ENCODE peak calls at places on chromosome 1, in ten cellular contexts. Z is lower leg skin, U is neural progenitor cell, G is WTC11, I is IMR-90, H is PC-3, T is choroid plexus epithelial cell, K is heart left ventricle, Q is endothelial cell, Y is A549. P is an unnamed sample.

GRCh38 chr1:113042336-113043143 is 30.5 kb upstream of the LRIG2 start:
- DNase-seq in Z (peak), T (peak), H (peak), Q (peak), Y (peak), U (peak), K (peak), I (peak), G (peak), P (peak)

GRCh38 chr1:155893389-155894142 is 17.6 kb downstream of the RIT1 start:
- DNase-seq in T (peak), Y (peak), G (no peak), I (peak), Q (no peak), U (no peak), K (peak), Z (peak), H (peak), P (no peak)

GRCh38 chr1:205810448-205811157 is 2.4 kb downstream of the SLC41A1 start:
- DNase-seq in T (peak), U (peak), Z (no peak), Y (peak), K (no peak), I (no peak), H (peak), G (peak), Q (peak), P (no peak)

GRCh38 chr1:100955322-100955721 is 59.4 kb downstream of the SLC30A7 start:
- DNase-seq in T (peak), I (peak), K (no peak), Q (no peak), Z (no peak), Y (no peak), G (no peak), H (peak), U (peak), P (no peak)

GRCh38 chr1:8012955-8013354 is 13.2 kb downstream of the ERRFI1 start:
- DNase-seq in Z (no peak), U (no peak), Q (no peak), G (no peak), H (no peak), Y (no peak), I (no peak), K (no peak), T (peak), P (no peak)

GRCh38 chr1:67945733-67946374 is 104.6 kb downstream of the DIRAS3 start:
- DNase-seq in Y (no peak), Q (no peak), H (no peak), K (peak), U (no peak), T (peak), I (peak), Z (no peak), G (no peak), P (peak)

GRCh38 chr1:110508038-110508437 is 10.9 kb downstream of the KCNA10 start:
- DNase-seq in G (peak), U (peak), Z (peak), K (peak), T (peak), Y (no peak), I (peak), Q (peak), H (no peak), P (no peak)

GRCh38 chr1:41245659-41246058 is 3.6 kb upstream of the SCMH1 start:
- DNase-seq in G (no peak), K (no peak), Q (no peak), Z (no peak), I (peak), U (no peak), Y (no peak), H (peak), T (peak), P (no peak)

GRCh38 chr1:174841747-174842146 is 158.0 kb upstream of the CACYBP start:
- DNase-seq in G (no peak), U (no peak), I (no peak), T (no peak), Y (no peak), Q (no peak), H (no peak), K (no peak), Z (no peak), P (no peak)

GRCh38 chr1:42934541-42935312 is 23.9 kb downstream of the SLC2A1 start:
- DNase-seq in I (no peak), K (no peak), U (no peak), G (no peak), Q (no peak), H (no peak), Y (no peak), T (no peak), Z (no peak), P (no peak)

GRCh38 chr1:198387587-198387986 is 152.9 kb downstream of the ATP6V1G3 start:
- DNase-seq in K (no peak), H (no peak), Z (no peak), Y (no peak), Q (no peak), G (no peak), U (peak), I (peak), T (peak), P (no peak)

GRCh38 chr1:205407970-205408369 is 13.9 kb downstream of the LEMD1 start:
- DNase-seq in I (no peak), U (no peak), T (no peak), Q (no peak), Y (no peak), H (no peak), K (no peak), G (no peak), Z (no peak), P (no peak)

GRCh38 chr1:30372792-30373433 is 350.5 kb downstream of the MATN1 start:
- DNase-seq in Q (no peak), U (no peak), T (no peak), I (no peak), H (no peak), Z (no peak), K (no peak), G (no peak), Y (no peak), P (no peak)

GRCh38 chr1:156146006-156146748 is 7.2 kb upstream of the SEMA4A start:
- DNase-seq in Y (peak), H (peak), K (peak), Q (no peak), T (peak), Z (peak), I (peak), U (peak), G (no peak), P (no peak)

GRCh38 chr1:16498573-16499359 is 15.3 kb downstream of the RNU1-1 start:
- DNase-seq in U (peak), G (peak), Y (peak), H (peak), T (peak), Q (peak), K (peak), I (peak), Z (peak), P (peak)

GRCh38 chr1:202952818-202953217 is 5.3 kb downstream of the ADIPOR1 start:
- DNase-seq in I (peak), H (peak), T (peak), K (peak), U (no peak), Z (peak), Q (no peak), G (no peak), Y (no peak), P (no peak)

GRCh38 chr1:62398377-62398776 is 38.5 kb upstream of the USP1 start:
- DNase-seq in Q (no peak), T (peak), Z (no peak), I (peak), G (no peak), Y (no peak), H (peak), K (no peak), U (no peak), P (no peak)

GRCh38 chr1:40736085-40736531 is 44.6 kb downstream of the NFYC start:
- DNase-seq in K (no peak), Z (no peak), H (no peak), G (no peak), I (peak), T (peak), Q (no peak), U (peak), Y (no peak), P (no peak)

GRCh38 chr1:234933031-234933430 is 195.6 kb downstream of the TOMM20 start:
- DNase-seq in H (no peak), G (no peak), Q (no peak), T (no peak), I (no peak), Z (no peak), U (no peak), K (peak), Y (no peak), P (no peak)

GRCh38 chr1:73627723-73628122 is 570.3 kb downstream of the LRRIQ3 start:
- DNase-seq in Q (no peak), Z (no peak), U (peak), I (no peak), T (no peak), K (no peak), H (no peak), Y (no peak), G (peak), P (no peak)

GRCh38 chr1:173638043-173639021 is 3.2 kb downstream of the TEX50 start:
- DNase-seq in U (no peak), K (no peak), H (no peak), I (no peak), G (no peak), Q (no peak), Z (no peak), T (no peak), Y (no peak), P (no peak)

GRCh38 chr1:19448491-19449439 is 36.6 kb downstream of the CAPZB start:
- DNase-seq in I (peak), Q (no peak), T (peak), G (no peak), K (peak), Y (peak), H (peak), U (no peak), Z (peak), P (no peak)

GRCh38 chr1:29133861-29134694 is 10.4 kb upstream of the TMEM200B start:
- DNase-seq in U (no peak), K (no peak), Z (no peak), G (no peak), I (no peak), Q (no peak), T (no peak), Y (no peak), H (no peak), P (no peak)

GRCh38 chr1:23634840-23635642 is 56.6 kb upstream of the RPL11 start:
- DNase-seq in H (peak), Y (peak), I (peak), K (peak), Z (peak), G (peak), U (peak), Q (peak), T (peak), P (peak)

GRCh38 chr1:8813016-8813763 is 4.2 kb downstream of the RERE start:
- DNase-seq in T (peak), G (no peak), I (peak), U (no peak), Y (no peak), K (no peak), H (no peak), Z (no peak), Q (no peak), P (no peak)

GRCh38 chr1:65230741-65231439 is 78.5 kb upstream of the DNAJC6 start:
- DNase-seq in H (peak), U (no peak), T (no peak), G (no peak), Q (no peak), K (no peak), Z (no peak), Y (no peak), I (no peak), P (no peak)

GRCh38 chr1:11407301-11407994 is 71.5 kb upstream of the DISP3 start:
- DNase-seq in Y (no peak), K (no peak), H (no peak), U (no peak), G (no peak), T (no peak), Q (no peak), Z (no peak), I (no peak), P (no peak)

GRCh38 chr1:244802556-244803239 is 32.8 kb upstream of the COX20 start:
- DNase-seq in Y (no peak), Q (no peak), Z (no peak), I (no peak), K (no peak), T (no peak), U (no peak), H (no peak), G (no peak), P (no peak)

GRCh38 chr1:231733672-231734071 is 107.1 kb downstream of the DISC1 start:
- DNase-seq in T (no peak), Z (no peak), I (no peak), G (no peak), H (no peak), K (no peak), Q (no peak), Y (no peak), U (no peak), P (no peak)
- TF ChIP-seq CTCF in T (no peak), Z (no peak), I (no peak), G (no peak), H (no peak), K (no peak), Q (no peak), Y (no peak), U (no peak), P (no peak)

GRCh38 chr1:81559662-81560350 is 240.9 kb upstream of the ADGRL2 start:
- DNase-seq in U (no peak), G (no peak), K (no peak), Q (no peak), I (no peak), T (peak), H (peak), Y (no peak), Z (no peak), P (no peak)
- TF ChIP-seq CTCF in U (no peak), G (no peak), K (peak), Q (peak), I (no peak), T (peak), H (peak), Y (peak), Z (no peak), P (peak)

DNA sequence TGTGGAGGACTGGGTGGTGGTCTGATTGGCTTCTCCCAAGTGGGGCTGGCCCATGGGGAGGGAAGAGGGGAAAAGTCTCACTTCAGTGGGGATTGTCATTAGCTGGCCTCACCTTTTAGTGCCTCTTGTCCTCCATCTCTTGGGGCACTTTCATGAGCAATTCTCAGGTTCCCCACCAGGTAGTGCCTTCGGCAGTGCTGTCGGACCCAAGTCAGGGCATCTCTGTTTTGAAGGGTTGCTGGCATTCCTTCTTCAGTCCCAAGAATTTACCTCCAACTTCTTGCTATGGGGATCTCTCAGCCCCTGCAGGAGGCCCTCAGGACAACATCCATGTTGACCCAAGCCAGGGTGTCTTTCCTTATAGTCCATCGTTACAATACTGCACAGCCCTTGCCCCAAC is 54.7 kb upstream of the F3 start:
- DNase-seq in T (no peak), Z (no peak), U (no peak), K (no peak), G (no peak), Q (no peak), Y (no peak), H (no peak), I (no peak), P (no peak)
- TF ChIP-seq CTCF in T (peak), Z (no peak), U (no peak), K (no peak), G (no peak), Q (no peak), Y (no peak), H (no peak), I (no peak), P (no peak)

GRCh38 chr1:25485536-25486235 is 55.0 kb downstream of the MACO1 start:
- DNase-seq in G (no peak), Z (no peak), H (no peak), I (no peak), Y (no peak), T (no peak), Q (no peak), K (no peak), U (no peak), P (no peak)

GRCh38 chr1:25487628-25488027 is 55.8 kb upstream of the LDLRAP1 start:
- DNase-seq in U (peak), Z (no peak), T (no peak), Y (no peak), I (no peak), K (no peak), H (peak), G (no peak), Q (peak), P (peak)

GRCh38 chr1:25484533-25484932 is 53.8 kb downstream of the MACO1 start:
- DNase-seq in K (no peak), H (no peak), Q (no peak), Y (no peak), T (no peak), Z (no peak), U (no peak), I (no peak), G (no peak), P (no peak)

GRCh38 chr1:25484096-25484495 is 53.4 kb downstream of the MACO1 start:
- DNase-seq in U (no peak), H (no peak), T (no peak), I (no peak), G (no peak), K (peak), Q (no peak), Y (no peak), Z (peak), P (no peak)

GRCh38 chr1:25486602-25487001 is 55.9 kb downstream of the MACO1 start:
- DNase-seq in Q (no peak), H (no peak), I (peak), Z (no peak), U (no peak), K (no peak), G (no peak), T (peak), Y (no peak), P (no peak)
- TF ChIP-seq CTCF in Q (no peak), H (no peak), I (peak), Z (no peak), U (peak), K (no peak), G (no peak), T (peak), Y (no peak), P (peak)

GRCh38 chr1:115278241-115278640 is 59.8 kb downstream of the NGF start:
- DNase-seq in G (no peak), K (no peak), H (no peak), T (no peak), Q (no peak), U (no peak), I (no peak), Y (no peak), Z (no peak), P (no peak)
- TF ChIP-seq CTCF in G (no peak), K (no peak), H (no peak), T (no peak), Q (no peak), U (no peak), I (no peak), Y (no peak), Z (no peak), P (no peak)

P was measured in neural crest cell.